ENCODE peak calls at places on chromosomes 2 and 18, in four cellular contexts. One of them, this sample, is unnamed.

GRCh38 chr18:37499008-37499407 is 66.6 kb downstream of the CELF4 start:
- DNase-seq in astrocyte: no peak
- DNase-seq in retinal pigment epithelial cell: no peak
- DNase-seq in ascending aorta: no peak
- DNase-seq in this sample: no peak

GRCh38 chr2:179344280-179344961 is 79.8 kb upstream of the SESTD1 start:
- DNase-seq in retinal pigment epithelial cell: no peak
- DNase-seq in astrocyte: no peak
- DNase-seq in ascending aorta: no peak
- DNase-seq in this sample: peak

GRCh38 chr18:40534748-40535147 is 1420.3 kb upstream of the PIK3C3 start:
- DNase-seq in ascending aorta: no peak
- DNase-seq in retinal pigment epithelial cell: no peak
- DNase-seq in astrocyte: no peak
- DNase-seq in this sample: no peak

GRCh38 chr18:76410660-76411417 is 84.2 kb downstream of the ZNF516 start:
- DNase-seq in retinal pigment epithelial cell: no peak
- DNase-seq in astrocyte: no peak
- DNase-seq in ascending aorta: no peak
- DNase-seq in this sample: no peak

GRCh38 chr2:237423891-237424290 is 9.9 kb upstream of the COL6A3 start:
- DNase-seq in astrocyte: no peak
- DNase-seq in retinal pigment epithelial cell: no peak
- DNase-seq in ascending aorta: no peak
- DNase-seq in this sample: no peak

GRCh38 chr2:134431837-134432437 is 178.1 kb downstream of the MGAT5 start:
- DNase-seq in ascending aorta: no peak
- DNase-seq in retinal pigment epithelial cell: no peak
- DNase-seq in astrocyte: peak
- DNase-seq in this sample: peak

GRCh38 chr2:209496586-209496982 is 72.7 kb downstream of the MAP2 start:
- DNase-seq in astrocyte: peak
- DNase-seq in retinal pigment epithelial cell: peak
- DNase-seq in ascending aorta: no peak
- DNase-seq in this sample: peak

GRCh38 chr2:36382472-36382871 is 26.9 kb downstream of the CRIM1 start:
- DNase-seq in astrocyte: no peak
- DNase-seq in retinal pigment epithelial cell: no peak
- DNase-seq in ascending aorta: no peak
- DNase-seq in this sample: no peak

GRCh38 chr18:28147674-28148171 is 29.2 kb downstream of the CDH2 start:
- DNase-seq in ascending aorta: no peak
- DNase-seq in retinal pigment epithelial cell: peak
- DNase-seq in astrocyte: peak
- DNase-seq in this sample: peak

GRCh38 chr2:70643715-70644114 is 90.1 kb upstream of the TGFA start:
- DNase-seq in ascending aorta: no peak
- DNase-seq in retinal pigment epithelial cell: no peak
- DNase-seq in astrocyte: no peak
- DNase-seq in this sample: no peak

GRCh38 chr2:213066445-213066746 is 85.0 kb downstream of the IKZF2 start:
- DNase-seq in astrocyte: no peak
- DNase-seq in retinal pigment epithelial cell: no peak
- DNase-seq in ascending aorta: no peak
- DNase-seq in this sample: no peak

GRCh38 chr2:127161176-127162136 is 54.5 kb upstream of the BIN1 start:
- DNase-seq in retinal pigment epithelial cell: no peak
- DNase-seq in ascending aorta: no peak
- DNase-seq in astrocyte: no peak
- DNase-seq in this sample: no peak

GRCh38 chr2:37471994-37472393 is 127.6 kb downstream of the QPCT start:
- DNase-seq in ascending aorta: no peak
- DNase-seq in astrocyte: peak
- DNase-seq in retinal pigment epithelial cell: no peak
- DNase-seq in this sample: peak

GRCh38 chr2:127000937-127001336 is 102.2 kb downstream of the TEX51 start:
- DNase-seq in astrocyte: peak
- DNase-seq in ascending aorta: no peak
- DNase-seq in retinal pigment epithelial cell: no peak
- DNase-seq in this sample: no peak

GRCh38 chr2:47354817-47355653 is 47.9 kb upstream of the MSH2 start:
- DNase-seq in ascending aorta: no peak
- DNase-seq in astrocyte: no peak
- DNase-seq in retinal pigment epithelial cell: no peak
- DNase-seq in this sample: no peak

GRCh38 chr2:10993001-10993481 is 81.3 kb downstream of the KCNF1 start:
- DNase-seq in retinal pigment epithelial cell: no peak
- DNase-seq in ascending aorta: no peak
- DNase-seq in astrocyte: peak
- DNase-seq in this sample: no peak

GRCh38 chr2:233489666-233490065 is 76.9 kb downstream of the USP40 start:
- DNase-seq in ascending aorta: no peak
- DNase-seq in retinal pigment epithelial cell: no peak
- DNase-seq in astrocyte: peak
- DNase-seq in this sample: peak

GRCh38 chr18:10391506-10391905 is 62.9 kb upstream of the APCDD1 start:
- DNase-seq in retinal pigment epithelial cell: no peak
- DNase-seq in ascending aorta: no peak
- DNase-seq in astrocyte: no peak
- DNase-seq in this sample: no peak

GRCh38 chr2:234348081-234348480 is 148.8 kb downstream of the ARL4C start:
- DNase-seq in astrocyte: peak
- DNase-seq in retinal pigment epithelial cell: no peak
- DNase-seq in ascending aorta: no peak
- DNase-seq in this sample: no peak

GRCh38 chr2:26613241-26614204 is 27.6 kb downstream of the CIB4 start:
- DNase-seq in astrocyte: no peak
- DNase-seq in retinal pigment epithelial cell: no peak
- DNase-seq in ascending aorta: no peak
- DNase-seq in this sample: peak

GRCh38 chr2:25213229-25213628 is 44.8 kb upstream of the POMC start:
- DNase-seq in astrocyte: no peak
- DNase-seq in ascending aorta: no peak
- DNase-seq in retinal pigment epithelial cell: no peak
- DNase-seq in this sample: no peak

GRCh38 chr2:25215948-25216679 is 47.7 kb upstream of the POMC start:
- DNase-seq in ascending aorta: no peak
- DNase-seq in retinal pigment epithelial cell: no peak
- DNase-seq in astrocyte: peak
- DNase-seq in this sample: peak

GRCh38 chr2:25219621-25220020 is 51.2 kb upstream of the POMC start:
- DNase-seq in ascending aorta: no peak
- DNase-seq in astrocyte: no peak
- DNase-seq in retinal pigment epithelial cell: no peak
- DNase-seq in this sample: no peak

GRCh38 chr2:25218134-25218533 is 49.8 kb upstream of the POMC start:
- DNase-seq in ascending aorta: no peak
- DNase-seq in astrocyte: no peak
- DNase-seq in retinal pigment epithelial cell: no peak
- DNase-seq in this sample: no peak

GRCh38 chr2:25215232-25215631 is 46.9 kb upstream of the POMC start:
- DNase-seq in astrocyte: no peak
- DNase-seq in ascending aorta: no peak
- DNase-seq in retinal pigment epithelial cell: no peak
- DNase-seq in this sample: no peak
- H3K4me3 ChIP-seq in astrocyte: no peak
- H3K4me3 ChIP-seq in ascending aorta: no peak
- H3K4me3 ChIP-seq in retinal pigment epithelial cell: no peak
- H3K4me3 ChIP-seq in this sample: no peak

DNA sequence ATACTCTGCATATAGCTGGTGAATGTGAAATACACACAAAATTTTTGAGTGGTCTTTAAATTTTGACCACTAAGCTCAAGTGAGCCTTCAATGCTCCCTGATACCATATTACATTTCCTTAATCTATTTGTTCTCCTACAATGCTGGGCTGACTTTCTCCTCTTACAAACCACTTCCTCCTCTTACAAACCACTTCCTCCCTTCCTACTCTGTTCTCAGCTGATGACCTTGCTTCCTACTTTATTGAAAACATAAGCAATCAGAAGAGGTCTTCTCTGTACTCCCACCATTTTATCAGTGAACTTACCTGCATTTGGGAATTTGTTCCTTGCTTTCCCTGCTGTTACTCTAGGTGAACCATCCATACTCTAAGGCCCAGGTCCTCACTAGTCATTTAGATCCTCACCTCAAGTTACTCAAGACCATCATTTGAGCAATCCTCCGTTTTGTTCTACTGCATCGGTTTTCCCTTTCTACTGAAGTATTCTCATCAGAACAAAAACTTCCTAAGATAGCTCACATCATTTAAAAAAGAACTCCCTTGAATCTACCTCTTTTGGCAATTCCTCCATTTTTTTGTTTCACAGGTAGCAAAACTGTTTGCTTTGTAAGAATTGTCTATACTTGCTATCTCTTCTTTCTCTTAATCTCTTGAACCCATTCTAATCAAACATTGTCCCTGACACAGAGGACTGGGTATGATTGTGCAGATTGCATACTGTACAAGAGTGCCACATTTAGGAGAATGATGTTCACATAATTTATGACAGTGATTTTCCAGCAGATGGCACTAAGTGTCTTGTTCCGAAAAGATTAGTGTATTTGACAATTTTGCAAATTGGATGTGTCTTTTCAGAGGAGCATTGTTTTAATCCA is 96.5 kb downstream of the EPB41L5 start:
- DNase-seq in astrocyte: peak
- DNase-seq in retinal pigment epithelial cell: no peak
- DNase-seq in ascending aorta: no peak
- DNase-seq in this sample: peak
- TF ChIP-seq CTCF in astrocyte: peak
- TF ChIP-seq CTCF in retinal pigment epithelial cell: no peak
- TF ChIP-seq CTCF in ascending aorta: no peak
- TF ChIP-seq CTCF in this sample: peak

DNA sequence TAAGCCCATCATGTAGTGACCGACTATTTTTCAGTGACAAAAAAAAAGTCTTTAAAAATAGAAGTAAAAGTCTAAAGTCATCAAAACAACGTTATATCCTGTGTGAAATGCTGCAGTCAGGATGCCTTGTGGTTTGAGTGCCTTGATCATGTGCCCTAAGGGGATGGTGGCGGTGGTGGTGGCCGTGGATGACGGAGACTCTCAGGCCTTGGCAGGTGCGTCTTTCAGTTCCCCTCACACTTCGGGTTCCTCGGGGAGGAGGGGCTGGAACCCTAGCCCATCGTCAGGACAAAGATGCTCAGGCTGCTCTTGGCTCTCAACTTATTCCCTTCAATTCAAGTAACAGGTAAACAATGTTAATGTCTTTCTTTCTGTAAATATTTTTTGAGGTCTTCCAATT is at the start of gene CD28:
- DNase-seq in retinal pigment epithelial cell: no peak
- DNase-seq in astrocyte: no peak
- DNase-seq in ascending aorta: peak
- DNase-seq in this sample: no peak
- H3K4me3 ChIP-seq in retinal pigment epithelial cell: no peak
- H3K4me3 ChIP-seq in astrocyte: no peak
- H3K4me3 ChIP-seq in ascending aorta: peak
- H3K4me3 ChIP-seq in this sample: no peak

DNA sequence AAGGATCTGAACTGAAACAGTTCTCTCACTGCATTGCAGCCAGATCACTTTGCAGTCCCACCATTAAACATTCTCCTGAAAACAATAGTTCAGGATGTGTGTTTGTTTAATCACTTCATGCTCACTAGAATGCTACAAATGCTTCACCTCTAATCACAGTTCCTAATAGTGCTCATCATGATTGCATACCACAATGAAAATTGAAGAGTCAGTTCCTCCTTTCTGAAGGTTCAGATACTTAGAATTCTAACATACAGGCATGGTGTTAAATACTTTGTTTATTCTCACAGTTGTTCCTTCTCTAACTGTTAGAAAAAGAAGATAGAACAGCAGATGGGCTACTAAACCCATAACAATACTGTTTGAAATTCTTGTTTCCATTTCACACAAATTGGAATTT is 622.3 kb upstream of the ACVR2A start:
- DNase-seq in ascending aorta: no peak
- DNase-seq in astrocyte: no peak
- DNase-seq in retinal pigment epithelial cell: no peak
- DNase-seq in this sample: no peak
- TF ChIP-seq CTCF in ascending aorta: no peak
- TF ChIP-seq CTCF in astrocyte: no peak
- TF ChIP-seq CTCF in retinal pigment epithelial cell: no peak
- TF ChIP-seq CTCF in this sample: no peak